ENCODE peak calls at places on chromosomes 12 and 14, in seven cellular contexts. One of them, this sample, is unnamed.

GRCh38 chr12:89239534-89239933 is 112.8 kb downstream of the DUSP6 start:
- DNase-seq in RWPE1: no peak
- DNase-seq in ascending aorta: no peak
- DNase-seq in A549: no peak
- DNase-seq in gastrocnemius medialis: no peak
- DNase-seq in CD4-positive, alpha-beta T cell: no peak
- DNase-seq in adrenal gland: no peak
- DNase-seq in this sample: no peak

GRCh38 chr14:104656014-104656714 is 33.3 kb upstream of the INF2 start:
- DNase-seq in adrenal gland: no peak
- DNase-seq in A549: no peak
- DNase-seq in gastrocnemius medialis: no peak
- DNase-seq in ascending aorta: no peak
- DNase-seq in CD4-positive, alpha-beta T cell: no peak
- DNase-seq in RWPE1: no peak
- DNase-seq in this sample: no peak

GRCh38 chr12:69837191-69838085 is 12.4 kb downstream of the MYRFL start:
- DNase-seq in A549: no peak
- DNase-seq in ascending aorta: no peak
- DNase-seq in RWPE1: no peak
- DNase-seq in gastrocnemius medialis: no peak
- DNase-seq in adrenal gland: no peak
- DNase-seq in CD4-positive, alpha-beta T cell: no peak
- DNase-seq in this sample: no peak

GRCh38 chr12:58359084-58359483 is 417.7 kb downstream of the ATP23 start:
- DNase-seq in adrenal gland: no peak
- DNase-seq in CD4-positive, alpha-beta T cell: no peak
- DNase-seq in A549: no peak
- DNase-seq in ascending aorta: no peak
- DNase-seq in RWPE1: no peak
- DNase-seq in gastrocnemius medialis: no peak
- DNase-seq in this sample: no peak

GRCh38 chr12:119840617-119841016 is 36.5 kb downstream of the CIT start:
- DNase-seq in RWPE1: no peak
- DNase-seq in A549: no peak
- DNase-seq in gastrocnemius medialis: no peak
- DNase-seq in adrenal gland: no peak
- DNase-seq in CD4-positive, alpha-beta T cell: no peak
- DNase-seq in ascending aorta: no peak
- DNase-seq in this sample: no peak

GRCh38 chr12:13347241-13348043 is 150.9 kb downstream of the EMP1 start:
- DNase-seq in adrenal gland: no peak
- DNase-seq in RWPE1: peak
- DNase-seq in gastrocnemius medialis: no peak
- DNase-seq in A549: peak
- DNase-seq in ascending aorta: no peak
- DNase-seq in CD4-positive, alpha-beta T cell: no peak
- DNase-seq in this sample: no peak

GRCh38 chr14:104247336-104248202 is 109.2 kb downstream of the KIF26A start:
- DNase-seq in RWPE1: no peak
- DNase-seq in CD4-positive, alpha-beta T cell: no peak
- DNase-seq in adrenal gland: peak
- DNase-seq in A549: no peak
- DNase-seq in gastrocnemius medialis: no peak
- DNase-seq in ascending aorta: no peak
- DNase-seq in this sample: peak

GRCh38 chr14:104314251-104314941 is 176.0 kb downstream of the KIF26A start:
- DNase-seq in CD4-positive, alpha-beta T cell: no peak
- DNase-seq in adrenal gland: peak
- DNase-seq in RWPE1: no peak
- DNase-seq in gastrocnemius medialis: no peak
- DNase-seq in A549: no peak
- DNase-seq in ascending aorta: no peak
- DNase-seq in this sample: no peak

GRCh38 chr12:3076730-3077571 is at the start of gene TSPAN9:
- DNase-seq in adrenal gland: peak
- DNase-seq in CD4-positive, alpha-beta T cell: peak
- DNase-seq in RWPE1: peak
- DNase-seq in gastrocnemius medialis: peak
- DNase-seq in ascending aorta: peak
- DNase-seq in A549: peak
- DNase-seq in this sample: peak

GRCh38 chr14:64503434-64504309 is at the start of gene ZBTB25:
- DNase-seq in adrenal gland: peak
- DNase-seq in ascending aorta: peak
- DNase-seq in CD4-positive, alpha-beta T cell: peak
- DNase-seq in RWPE1: peak
- DNase-seq in gastrocnemius medialis: peak
- DNase-seq in A549: peak
- DNase-seq in this sample: peak

GRCh38 chr12:65858831-65859230 is 34.5 kb downstream of the HMGA2 start:
- DNase-seq in ascending aorta: no peak
- DNase-seq in CD4-positive, alpha-beta T cell: no peak
- DNase-seq in gastrocnemius medialis: no peak
- DNase-seq in adrenal gland: no peak
- DNase-seq in RWPE1: no peak
- DNase-seq in A549: no peak
- DNase-seq in this sample: no peak

GRCh38 chr12:92987362-92987761 is 58.3 kb upstream of the EEA1 start:
- DNase-seq in gastrocnemius medialis: no peak
- DNase-seq in adrenal gland: peak
- DNase-seq in A549: peak
- DNase-seq in ascending aorta: no peak
- DNase-seq in RWPE1: peak
- DNase-seq in CD4-positive, alpha-beta T cell: no peak
- DNase-seq in this sample: no peak

GRCh38 chr12:58416211-58416610 is 474.8 kb downstream of the ATP23 start:
- DNase-seq in RWPE1: no peak
- DNase-seq in CD4-positive, alpha-beta T cell: no peak
- DNase-seq in adrenal gland: no peak
- DNase-seq in gastrocnemius medialis: no peak
- DNase-seq in ascending aorta: no peak
- DNase-seq in A549: peak
- DNase-seq in this sample: no peak

GRCh38 chr14:31937730-31938346 is 139.3 kb upstream of the ARHGAP5 start:
- DNase-seq in ascending aorta: peak
- DNase-seq in adrenal gland: peak
- DNase-seq in CD4-positive, alpha-beta T cell: peak
- DNase-seq in RWPE1: peak
- DNase-seq in A549: peak
- DNase-seq in gastrocnemius medialis: peak
- DNase-seq in this sample: no peak

GRCh38 chr12:2283910-2284309 is 231.1 kb downstream of the CACNA1C start:
- DNase-seq in CD4-positive, alpha-beta T cell: no peak
- DNase-seq in A549: no peak
- DNase-seq in gastrocnemius medialis: no peak
- DNase-seq in RWPE1: no peak
- DNase-seq in adrenal gland: no peak
- DNase-seq in ascending aorta: no peak
- DNase-seq in this sample: peak

GRCh38 chr12:45914090-45914489 is 76.3 kb downstream of the SCAF11 start:
- DNase-seq in CD4-positive, alpha-beta T cell: no peak
- DNase-seq in ascending aorta: no peak
- DNase-seq in A549: peak
- DNase-seq in adrenal gland: no peak
- DNase-seq in RWPE1: peak
- DNase-seq in gastrocnemius medialis: no peak
- DNase-seq in this sample: no peak

GRCh38 chr12:116456683-116457082 is 102.5 kb upstream of the MAP1LC3B2 start:
- DNase-seq in RWPE1: no peak
- DNase-seq in gastrocnemius medialis: no peak
- DNase-seq in CD4-positive, alpha-beta T cell: no peak
- DNase-seq in adrenal gland: no peak
- DNase-seq in ascending aorta: no peak
- DNase-seq in A549: peak
- DNase-seq in this sample: no peak

GRCh38 chr12:45601390-45601789 is 128.1 kb upstream of the ARID2 start:
- DNase-seq in A549: no peak
- DNase-seq in ascending aorta: no peak
- DNase-seq in gastrocnemius medialis: no peak
- DNase-seq in adrenal gland: no peak
- DNase-seq in RWPE1: no peak
- DNase-seq in CD4-positive, alpha-beta T cell: no peak
- DNase-seq in this sample: no peak

GRCh38 chr12:82650627-82651337 is 35.9 kb upstream of the TMTC2 start:
- DNase-seq in gastrocnemius medialis: no peak
- DNase-seq in ascending aorta: no peak
- DNase-seq in CD4-positive, alpha-beta T cell: no peak
- DNase-seq in A549: peak
- DNase-seq in adrenal gland: no peak
- DNase-seq in RWPE1: peak
- DNase-seq in this sample: no peak

DNA sequence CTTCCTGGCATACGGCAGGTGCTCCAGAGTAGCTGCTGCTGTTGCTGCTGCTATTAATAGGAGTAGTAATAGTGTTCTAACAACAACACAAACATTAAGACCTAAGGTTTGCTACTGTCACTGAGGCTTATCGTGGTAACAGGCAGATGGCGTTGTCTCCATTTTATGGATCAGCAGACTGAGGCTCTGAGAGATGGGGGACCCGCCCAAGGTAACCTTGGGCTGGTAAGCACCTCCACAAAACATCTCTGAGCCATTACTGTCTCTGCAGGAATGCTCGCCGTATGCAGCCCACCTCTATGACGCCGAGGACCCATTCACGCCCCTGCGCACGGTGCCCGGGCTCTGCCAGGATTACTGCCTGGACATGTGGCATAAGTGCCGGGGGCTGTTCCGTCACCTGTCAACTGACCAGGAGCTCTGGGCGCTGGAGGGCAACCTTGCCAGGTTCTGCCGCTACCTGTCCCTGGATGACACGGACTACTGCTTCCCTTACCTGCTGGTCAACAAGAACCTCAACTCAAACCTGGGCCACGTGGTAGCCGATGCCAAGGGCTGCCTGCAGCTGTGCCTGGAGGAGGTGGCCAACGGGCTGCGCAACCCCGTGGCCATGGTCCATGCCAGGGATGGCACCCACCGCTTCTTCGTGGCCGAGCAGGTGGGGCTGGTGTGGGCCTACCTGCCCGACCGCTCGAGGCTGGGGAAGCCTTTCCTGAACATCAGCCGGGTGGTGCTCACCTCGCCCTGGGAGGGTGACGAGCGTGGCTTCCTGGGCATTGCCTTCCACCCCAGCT is 7.2 kb downstream of the HHIPL1 start:
- DNase-seq in ascending aorta: no peak
- DNase-seq in A549: no peak
- DNase-seq in RWPE1: no peak
- DNase-seq in adrenal gland: no peak
- DNase-seq in gastrocnemius medialis: no peak
- DNase-seq in CD4-positive, alpha-beta T cell: no peak
- DNase-seq in this sample: no peak
- TF ChIP-seq CTCF in ascending aorta: no peak
- TF ChIP-seq CTCF in A549: no peak
- TF ChIP-seq CTCF in RWPE1: no peak
- TF ChIP-seq CTCF in adrenal gland: no peak
- TF ChIP-seq CTCF in gastrocnemius medialis: no peak
- TF ChIP-seq CTCF in CD4-positive, alpha-beta T cell: no peak
- TF ChIP-seq CTCF in this sample: no peak

DNA sequence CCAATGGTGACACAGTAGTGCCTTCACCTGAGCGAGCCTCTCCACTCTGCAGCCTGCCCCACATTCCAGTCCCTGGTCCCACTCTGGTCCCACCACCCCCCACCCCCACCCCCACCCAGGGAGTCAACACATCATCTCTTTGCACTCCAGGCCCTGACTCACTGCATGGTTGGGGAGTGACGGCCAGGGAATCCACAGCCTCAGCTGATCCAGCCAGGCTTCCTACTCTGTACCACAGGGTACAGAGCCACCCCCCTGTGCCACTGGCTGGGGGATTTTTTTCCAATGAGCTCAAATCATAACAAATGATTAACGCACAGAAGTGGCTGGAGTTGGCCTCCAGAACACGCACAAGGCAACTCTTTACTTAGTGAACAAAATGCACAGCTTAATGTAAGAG is 233.7 kb downstream of the NTF3 start:
- DNase-seq in RWPE1: no peak
- DNase-seq in ascending aorta: no peak
- DNase-seq in adrenal gland: no peak
- DNase-seq in A549: no peak
- DNase-seq in CD4-positive, alpha-beta T cell: no peak
- DNase-seq in gastrocnemius medialis: no peak
- DNase-seq in this sample: no peak
- H3K27ac ChIP-seq in RWPE1: no peak
- H3K27ac ChIP-seq in ascending aorta: no peak
- H3K27ac ChIP-seq in adrenal gland: no peak
- H3K27ac ChIP-seq in A549: no peak
- H3K27ac ChIP-seq in CD4-positive, alpha-beta T cell: no peak
- H3K27ac ChIP-seq in gastrocnemius medialis: no peak
- H3K27ac ChIP-seq in this sample: no peak

DNA sequence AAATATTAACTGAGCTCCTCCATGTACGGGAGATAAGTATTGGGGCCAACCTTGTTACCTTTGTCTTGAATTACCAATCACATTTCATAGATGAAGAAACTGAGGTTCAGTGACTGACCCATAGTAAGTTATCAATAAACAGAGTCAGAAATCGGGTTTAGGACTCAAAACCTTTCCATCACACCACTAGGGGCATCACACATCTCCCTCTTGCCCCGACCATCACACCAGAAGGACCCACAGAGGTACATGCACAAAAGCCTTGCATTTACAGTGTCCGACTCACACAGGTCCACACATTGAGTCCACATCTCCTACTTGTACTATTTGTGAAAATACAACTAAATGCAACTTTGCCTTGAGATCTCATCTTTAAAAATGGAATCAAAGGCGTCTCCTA is 29.4 kb downstream of the KCNA5 start:
- DNase-seq in CD4-positive, alpha-beta T cell: no peak
- DNase-seq in RWPE1: no peak
- DNase-seq in A549: no peak
- DNase-seq in gastrocnemius medialis: no peak
- DNase-seq in adrenal gland: no peak
- DNase-seq in ascending aorta: no peak
- DNase-seq in this sample: no peak
- TF ChIP-seq CTCF in CD4-positive, alpha-beta T cell: no peak
- TF ChIP-seq CTCF in RWPE1: no peak
- TF ChIP-seq CTCF in A549: no peak
- TF ChIP-seq CTCF in gastrocnemius medialis: no peak
- TF ChIP-seq CTCF in adrenal gland: no peak
- TF ChIP-seq CTCF in ascending aorta: no peak
- TF ChIP-seq CTCF in this sample: no peak

DNA sequence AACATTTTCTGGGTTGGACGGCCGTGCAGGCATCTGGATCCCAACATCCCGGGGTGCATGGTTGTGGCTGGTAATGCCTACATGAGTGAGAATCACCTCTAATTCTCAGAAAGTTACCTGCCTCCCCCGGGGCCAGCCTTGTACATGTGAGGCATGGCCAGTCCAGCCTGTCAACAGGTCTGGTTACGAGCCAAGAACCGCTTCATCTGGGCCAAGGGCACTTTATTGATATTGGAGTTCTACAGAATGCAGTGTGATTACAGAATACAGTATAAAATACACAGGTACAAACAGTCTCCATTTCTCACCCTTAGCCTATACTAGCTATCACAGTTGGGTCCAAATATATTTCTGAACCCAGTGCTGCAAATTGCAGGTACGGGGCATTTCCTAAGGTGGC is 84.9 kb upstream of the EVL start:
- DNase-seq in ascending aorta: no peak
- DNase-seq in gastrocnemius medialis: no peak
- DNase-seq in CD4-positive, alpha-beta T cell: no peak
- DNase-seq in adrenal gland: no peak
- DNase-seq in RWPE1: no peak
- DNase-seq in A549: no peak
- DNase-seq in this sample: no peak
- H3K27ac ChIP-seq in ascending aorta: no peak
- H3K27ac ChIP-seq in gastrocnemius medialis: no peak
- H3K27ac ChIP-seq in CD4-positive, alpha-beta T cell: no peak
- H3K27ac ChIP-seq in adrenal gland: no peak
- H3K27ac ChIP-seq in RWPE1: no peak
- H3K27ac ChIP-seq in A549: no peak
- H3K27ac ChIP-seq in this sample: no peak